ENCODE peak calls at places on chromosomes 7 and 10, in seven cellular contexts. One of them, this sample, is unnamed.

GRCh38 chr7:43669286-43670081 is 59.8 kb downstream of the COA1 start:
- DNase-seq in prostate gland: no peak
- DNase-seq in heart right ventricle: no peak
- DNase-seq in body of pancreas: no peak
- DNase-seq in K562: no peak
- DNase-seq in iPS DF 6.9: peak; percentile 63
- DNase-seq in OCI-LY7: no peak
- DNase-seq in this sample: no peak

GRCh38 chr10:8499312-8499711 is 444.8 kb downstream of the GATA3 start:
- DNase-seq in prostate gland: no peak
- DNase-seq in OCI-LY7: no peak
- DNase-seq in body of pancreas: no peak
- DNase-seq in K562: no peak
- DNase-seq in iPS DF 6.9: no peak
- DNase-seq in heart right ventricle: no peak
- DNase-seq in this sample: no peak

GRCh38 chr7:28571405-28571804 is 159.1 kb downstream of the CREB5 start:
- DNase-seq in heart right ventricle: no peak
- DNase-seq in body of pancreas: no peak
- DNase-seq in prostate gland: no peak
- DNase-seq in K562: no peak
- DNase-seq in iPS DF 6.9: no peak
- DNase-seq in OCI-LY7: no peak
- DNase-seq in this sample: no peak

GRCh38 chr10:117163061-117163953 is 25.2 kb upstream of the VAX1 start:
- DNase-seq in body of pancreas: no peak
- DNase-seq in K562: no peak
- DNase-seq in heart right ventricle: no peak
- DNase-seq in OCI-LY7: no peak
- DNase-seq in iPS DF 6.9: no peak
- DNase-seq in prostate gland: no peak
- DNase-seq in this sample: no peak

GRCh38 chr10:86756511-86757109 is at the start of gene BMPR1A:
- DNase-seq in body of pancreas: peak; percentile 93
- DNase-seq in iPS DF 6.9: no peak
- DNase-seq in heart right ventricle: peak; percentile 86
- DNase-seq in OCI-LY7: no peak
- DNase-seq in K562: peak; percentile 32
- DNase-seq in prostate gland: peak; percentile 89
- DNase-seq in this sample: no peak

GRCh38 chr7:132998763-132999162 is 83.1 kb downstream of the CHCHD3 start:
- DNase-seq in OCI-LY7: no peak
- DNase-seq in prostate gland: no peak
- DNase-seq in iPS DF 6.9: no peak
- DNase-seq in K562: no peak
- DNase-seq in heart right ventricle: no peak
- DNase-seq in body of pancreas: no peak
- DNase-seq in this sample: no peak

GRCh38 chr7:41886257-41886905 is 183.5 kb upstream of the INHBA start:
- DNase-seq in K562: no peak
- DNase-seq in body of pancreas: peak; percentile 19
- DNase-seq in heart right ventricle: peak; percentile 24
- DNase-seq in OCI-LY7: no peak
- DNase-seq in prostate gland: no peak
- DNase-seq in iPS DF 6.9: no peak
- DNase-seq in this sample: peak; percentile 80

GRCh38 chr10:16854623-16855022 is 37.4 kb upstream of the RSU1 start:
- DNase-seq in iPS DF 6.9: no peak
- DNase-seq in heart right ventricle: no peak
- DNase-seq in body of pancreas: no peak
- DNase-seq in K562: no peak
- DNase-seq in OCI-LY7: no peak
- DNase-seq in prostate gland: no peak
- DNase-seq in this sample: no peak

GRCh38 chr10:31770307-31770902 is 158.2 kb downstream of the ARHGAP12 start:
- DNase-seq in body of pancreas: peak; percentile 74
- DNase-seq in iPS DF 6.9: no peak
- DNase-seq in heart right ventricle: no peak
- DNase-seq in OCI-LY7: peak; percentile 47
- DNase-seq in prostate gland: no peak
- DNase-seq in K562: peak; percentile 67
- DNase-seq in this sample: no peak

GRCh38 chr10:97960269-97960869 is 70.1 kb downstream of the CRTAC1 start:
- DNase-seq in heart right ventricle: no peak
- DNase-seq in iPS DF 6.9: no peak
- DNase-seq in OCI-LY7: no peak
- DNase-seq in K562: no peak
- DNase-seq in prostate gland: no peak
- DNase-seq in body of pancreas: no peak
- DNase-seq in this sample: no peak

GRCh38 chr10:125161570-125162139 is 1.3 kb upstream of the CTBP2 start:
- DNase-seq in body of pancreas: peak; percentile 64
- DNase-seq in prostate gland: no peak
- DNase-seq in heart right ventricle: no peak
- DNase-seq in iPS DF 6.9: no peak
- DNase-seq in K562: no peak
- DNase-seq in OCI-LY7: no peak
- DNase-seq in this sample: peak; percentile 48

GRCh38 chr10:34491666-34492065 is 323.4 kb downstream of the PARD3 start:
- DNase-seq in prostate gland: no peak
- DNase-seq in K562: no peak
- DNase-seq in iPS DF 6.9: no peak
- DNase-seq in OCI-LY7: no peak
- DNase-seq in heart right ventricle: no peak
- DNase-seq in body of pancreas: no peak
- DNase-seq in this sample: no peak

GRCh38 chr10:43689618-43689954 is 40.9 kb upstream of the ZNF32 start:
- DNase-seq in prostate gland: peak; percentile 38
- DNase-seq in heart right ventricle: peak; percentile 71
- DNase-seq in K562: peak; percentile 53
- DNase-seq in OCI-LY7: no peak
- DNase-seq in iPS DF 6.9: no peak
- DNase-seq in body of pancreas: peak; percentile 75
- DNase-seq in this sample: peak; percentile 68

GRCh38 chr7:19117081-19117869 is at the start of gene TWIST1:
- DNase-seq in body of pancreas: peak; percentile 16
- DNase-seq in prostate gland: no peak
- DNase-seq in K562: no peak
- DNase-seq in heart right ventricle: peak; percentile 46
- DNase-seq in iPS DF 6.9: no peak
- DNase-seq in OCI-LY7: no peak
- DNase-seq in this sample: peak; percentile 72

GRCh38 chr7:80918909-80919721 is at the start of gene SEMA3C:
- DNase-seq in prostate gland: peak; percentile 91
- DNase-seq in OCI-LY7: no peak
- DNase-seq in iPS DF 6.9: peak; percentile 50
- DNase-seq in K562: peak; percentile 54
- DNase-seq in body of pancreas: peak; percentile 92
- DNase-seq in heart right ventricle: peak; percentile 84
- DNase-seq in this sample: peak; percentile 85

GRCh38 chr7:19020711-19021110 is 96.7 kb downstream of the TWIST1 start:
- DNase-seq in body of pancreas: no peak
- DNase-seq in heart right ventricle: no peak
- DNase-seq in prostate gland: no peak
- DNase-seq in iPS DF 6.9: no peak
- DNase-seq in OCI-LY7: no peak
- DNase-seq in K562: no peak
- DNase-seq in this sample: no peak

GRCh38 chr10:77835669-77836086 is 90.9 kb downstream of the DLG5 start:
- DNase-seq in prostate gland: no peak
- DNase-seq in body of pancreas: no peak
- DNase-seq in heart right ventricle: peak; percentile 75
- DNase-seq in iPS DF 6.9: no peak
- DNase-seq in OCI-LY7: no peak
- DNase-seq in K562: no peak
- DNase-seq in this sample: no peak

GRCh38 chr10:6716521-6716920 is 136.4 kb upstream of the PRKCQ start:
- DNase-seq in OCI-LY7: no peak
- DNase-seq in heart right ventricle: no peak
- DNase-seq in body of pancreas: no peak
- DNase-seq in K562: no peak
- DNase-seq in prostate gland: no peak
- DNase-seq in iPS DF 6.9: no peak
- DNase-seq in this sample: no peak

GRCh38 chr10:47034511-47035051 is 123.4 kb downstream of the PTPN20 start:
- DNase-seq in body of pancreas: peak; percentile 2
- DNase-seq in iPS DF 6.9: no peak
- DNase-seq in OCI-LY7: no peak
- DNase-seq in K562: no peak
- DNase-seq in prostate gland: no peak
- DNase-seq in heart right ventricle: no peak
- DNase-seq in this sample: peak; percentile 3

GRCh38 chr7:69896100-69896499 is 297.8 kb downstream of the AUTS2 start:
- DNase-seq in heart right ventricle: no peak
- DNase-seq in OCI-LY7: no peak
- DNase-seq in K562: no peak
- DNase-seq in iPS DF 6.9: no peak
- DNase-seq in body of pancreas: no peak
- DNase-seq in prostate gland: no peak
- DNase-seq in this sample: no peak

GRCh38 chr10:14137391-14137790 is 193.3 kb downstream of the FRMD4A start:
- DNase-seq in heart right ventricle: no peak
- DNase-seq in K562: no peak
- DNase-seq in body of pancreas: no peak
- DNase-seq in OCI-LY7: no peak
- DNase-seq in prostate gland: no peak
- DNase-seq in iPS DF 6.9: no peak
- DNase-seq in this sample: no peak

GRCh38 chr7:45975847-45976484 is 54.9 kb upstream of the IGFBP3 start:
- DNase-seq in OCI-LY7: no peak
- DNase-seq in body of pancreas: no peak
- DNase-seq in iPS DF 6.9: no peak
- DNase-seq in K562: no peak
- DNase-seq in prostate gland: no peak
- DNase-seq in heart right ventricle: no peak
- DNase-seq in this sample: no peak

GRCh38 chr7:23907012-23907411 is 197.0 kb downstream of the STK31 start:
- DNase-seq in K562: no peak
- DNase-seq in body of pancreas: no peak
- DNase-seq in prostate gland: no peak
- DNase-seq in OCI-LY7: no peak
- DNase-seq in iPS DF 6.9: no peak
- DNase-seq in heart right ventricle: no peak
- DNase-seq in this sample: no peak

GRCh38 chr10:31064334-31064733 is 32.7 kb upstream of the ZNF438 start:
- DNase-seq in prostate gland: no peak
- DNase-seq in K562: no peak
- DNase-seq in body of pancreas: no peak
- DNase-seq in iPS DF 6.9: no peak
- DNase-seq in heart right ventricle: peak; percentile 29
- DNase-seq in OCI-LY7: no peak
- DNase-seq in this sample: peak; percentile 61

GRCh38 chr10:90432891-90433290 is 424.9 kb downstream of the HTR7 start:
- DNase-seq in heart right ventricle: no peak
- DNase-seq in iPS DF 6.9: no peak
- DNase-seq in OCI-LY7: no peak
- DNase-seq in body of pancreas: no peak
- DNase-seq in prostate gland: no peak
- DNase-seq in K562: no peak
- DNase-seq in this sample: no peak

GRCh38 chr10:125038637-125039036 is 96.7 kb downstream of the ZRANB1 start:
- DNase-seq in heart right ventricle: peak; percentile 69
- DNase-seq in prostate gland: peak; percentile 46
- DNase-seq in body of pancreas: peak; percentile 83
- DNase-seq in K562: no peak
- DNase-seq in OCI-LY7: peak; percentile 29
- DNase-seq in iPS DF 6.9: no peak
- DNase-seq in this sample: no peak

GRCh38 chr7:156238366-156239133 is 402.0 kb upstream of the RNF32 start:
- DNase-seq in prostate gland: no peak
- DNase-seq in OCI-LY7: no peak
- DNase-seq in body of pancreas: no peak
- DNase-seq in heart right ventricle: no peak
- DNase-seq in K562: no peak
- DNase-seq in iPS DF 6.9: no peak
- DNase-seq in this sample: no peak
- H3K4me1 ChIP-seq in prostate gland: no peaks in the 10 kb centered on the region
- H3K4me1 ChIP-seq in OCI-LY7: no peaks in the 10 kb centered on the region
- H3K4me1 ChIP-seq in body of pancreas: no peaks in the 10 kb centered on the region
- H3K4me1 ChIP-seq in heart right ventricle: no peaks in the 10 kb centered on the region
- H3K4me1 ChIP-seq in K562: no peaks in the 10 kb centered on the region
- H3K4me1 ChIP-seq in iPS DF 6.9: no peaks in the 10 kb centered on the region
- H3K4me1 ChIP-seq in this sample: no peaks in the 10 kb centered on the region

GRCh38 chr10:92595505-92595904 is 2.6 kb downstream of the KIF11 start:
- DNase-seq in body of pancreas: no peak
- DNase-seq in OCI-LY7: no peak
- DNase-seq in prostate gland: no peak
- DNase-seq in iPS DF 6.9: no peak
- DNase-seq in heart right ventricle: no peak
- DNase-seq in K562: no peak
- DNase-seq in this sample: no peak
- H3K4me3 ChIP-seq in body of pancreas: no peak overlapping the region
- H3K4me3 ChIP-seq in OCI-LY7: peak overlapping the region; percentile 96
- H3K4me3 ChIP-seq in prostate gland: no peak overlapping the region
- H3K4me3 ChIP-seq in iPS DF 6.9: no peak overlapping the region
- H3K4me3 ChIP-seq in heart right ventricle: no peak overlapping the region
- H3K4me3 ChIP-seq in K562: peak overlapping the region; percentile 64
- H3K4me3 ChIP-seq in this sample: no peak overlapping the region

GRCh38 chr10:114824396-114824795 is 2.8 kb downstream of the FHIP2A start:
- DNase-seq in K562: no peak
- DNase-seq in OCI-LY7: no peak
- DNase-seq in prostate gland: no peak
- DNase-seq in body of pancreas: no peak
- DNase-seq in heart right ventricle: no peak
- DNase-seq in iPS DF 6.9: no peak
- DNase-seq in this sample: no peak
- H3K4me1 ChIP-seq in K562: no peaks in the 10 kb centered on the region
- H3K4me1 ChIP-seq in OCI-LY7: peaks cover 13% of the 10 kb centered on the region
- H3K4me1 ChIP-seq in prostate gland: no peaks in the 10 kb centered on the region
- H3K4me1 ChIP-seq in body of pancreas: peaks cover 41% of the 10 kb centered on the region
- H3K4me1 ChIP-seq in heart right ventricle: peaks cover 61% of the 10 kb centered on the region
- H3K4me1 ChIP-seq in iPS DF 6.9: no peaks in the 10 kb centered on the region
- H3K4me1 ChIP-seq in this sample: no peaks in the 10 kb centered on the region

GRCh38 chr7:126499481-126499880 is 753.3 kb downstream of the GRM8 start:
- DNase-seq in body of pancreas: no peak
- DNase-seq in heart right ventricle: no peak
- DNase-seq in iPS DF 6.9: no peak
- DNase-seq in K562: no peak
- DNase-seq in prostate gland: no peak
- DNase-seq in OCI-LY7: no peak
- DNase-seq in this sample: no peak

GRCh38 chr7:126493801-126494200 is 758.9 kb downstream of the GRM8 start:
- DNase-seq in K562: no peak
- DNase-seq in OCI-LY7: no peak
- DNase-seq in body of pancreas: no peak
- DNase-seq in heart right ventricle: no peak
- DNase-seq in iPS DF 6.9: no peak
- DNase-seq in prostate gland: no peak
- DNase-seq in this sample: no peak

GRCh38 chr7:126495739-126496138 is 757.0 kb downstream of the GRM8 start:
- DNase-seq in K562: no peak
- DNase-seq in iPS DF 6.9: no peak
- DNase-seq in OCI-LY7: no peak
- DNase-seq in prostate gland: no peak
- DNase-seq in heart right ventricle: no peak
- DNase-seq in body of pancreas: no peak
- DNase-seq in this sample: no peak

DNA sequence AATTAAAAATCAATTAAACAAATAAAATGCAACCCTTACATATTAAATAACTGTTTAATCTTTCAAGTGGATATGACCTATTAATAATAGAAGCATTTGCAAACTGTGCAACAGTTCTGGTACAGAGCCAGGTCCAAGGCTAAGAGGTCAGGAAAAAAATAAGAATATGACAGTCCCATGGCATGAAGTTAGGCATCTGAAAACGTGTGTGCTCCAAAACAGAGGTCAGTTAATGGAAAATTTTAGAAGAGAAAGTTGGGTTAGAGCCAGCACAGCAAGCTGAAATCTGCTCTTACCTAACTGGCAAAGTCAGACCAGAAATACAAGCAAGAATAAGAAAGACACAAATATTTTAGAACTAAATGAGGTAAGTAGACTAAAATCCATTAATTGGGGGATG is 757.7 kb downstream of the GRM8 start:
- DNase-seq in iPS DF 6.9: no peak
- DNase-seq in body of pancreas: no peak
- DNase-seq in heart right ventricle: peak; percentile 25
- DNase-seq in prostate gland: no peak
- DNase-seq in OCI-LY7: no peak
- DNase-seq in K562: no peak
- DNase-seq in this sample: no peak
- H3K4me3 ChIP-seq in iPS DF 6.9: no peak overlapping the region
- H3K4me3 ChIP-seq in body of pancreas: no peak overlapping the region
- H3K4me3 ChIP-seq in heart right ventricle: peak overlapping the region; percentile 28
- H3K4me3 ChIP-seq in prostate gland: no peak overlapping the region
- H3K4me3 ChIP-seq in OCI-LY7: no peak overlapping the region
- H3K4me3 ChIP-seq in K562: no peak overlapping the region
- H3K4me3 ChIP-seq in this sample: no peak overlapping the region

This sample was measured in uterus.